ENCODE peak calls at places on chromosomes 16 and 17, in nine cellular contexts. Q is right lobe of liver, D is adrenal gland, P is breast epithelium, T is ovary, F is esophagus muscularis mucosa, O is stomach, S is IMR-90, Y is body of pancreas. L is an unnamed sample.

GRCh38 chr17:916315-916714 is 63.3 kb downstream of the NXN start:
- DNase-seq in Q (no peak), D (no peak), P (no peak), T (no peak), F (no peak), O (no peak), S (no peak), Y (no peak), L (no peak)

GRCh38 chr16:54244061-54244886 is 42.3 kb downstream of the IRX3 start:
- DNase-seq in Q (no peak), D (no peak), P (no peak), T (no peak), F (no peak), O (no peak), S (no peak), Y (no peak), L (no peak)

GRCh38 chr16:30351001-30351441 is 4.1 kb downstream of the CD2BP2 start:
- DNase-seq in Q (no peak), D (no peak), P (no peak), T (no peak), F (no peak), O (no peak), S (no peak), Y (no peak), L (no peak)

GRCh38 chr16:58426095-58426494 is 33.8 kb downstream of the GINS3 start:
- DNase-seq in Q (no peak), D (no peak), P (peak), T (no peak), F (no peak), O (no peak), S (no peak), Y (no peak), L (no peak)

GRCh38 chr16:3718019-3718391 is 681 bp upstream of the TRAP1 start:
- DNase-seq in Q (no peak), D (no peak), P (no peak), T (no peak), F (no peak), O (no peak), S (no peak), Y (no peak), L (no peak)

GRCh38 chr17:1112875-1113274 is 66.9 kb downstream of the ABR start:
- DNase-seq in Q (no peak), D (no peak), P (no peak), T (no peak), F (no peak), O (no peak), S (no peak), Y (no peak), L (no peak)

GRCh38 chr17:39461911-39462641 is 790 bp downstream of the CDK12 start:
- DNase-seq in Q (peak), D (peak), P (no peak), T (no peak), F (no peak), O (peak), S (peak), Y (peak), L (no peak)

GRCh38 chr17:57315061-57315851 is 58.9 kb downstream of the MSI2 start:
- DNase-seq in Q (no peak), D (no peak), P (no peak), T (no peak), F (no peak), O (no peak), S (no peak), Y (no peak), L (no peak)

GRCh38 chr17:76528528-76529223 is 8.8 kb downstream of the CYGB start:
- DNase-seq in Q (no peak), D (peak), P (no peak), T (peak), F (no peak), O (no peak), S (peak), Y (no peak), L (peak)

GRCh38 chr17:67487506-67487905 is 110.4 kb downstream of the PITPNC1 start:
- DNase-seq in Q (no peak), D (no peak), P (no peak), T (no peak), F (no peak), O (no peak), S (peak), Y (no peak), L (no peak)

GRCh38 chr16:68782198-68783174 is 45.4 kb downstream of the CDH1 start:
- DNase-seq in Q (peak), D (no peak), P (no peak), T (no peak), F (no peak), O (no peak), S (no peak), Y (no peak), L (no peak)
- TF ChIP-seq POLR2A in Q (no peak), D (no peak), P (no peak), T (no peak), F (no peak), O (no peak), S (no peak), Y (no peak), L (no peak)

DNA sequence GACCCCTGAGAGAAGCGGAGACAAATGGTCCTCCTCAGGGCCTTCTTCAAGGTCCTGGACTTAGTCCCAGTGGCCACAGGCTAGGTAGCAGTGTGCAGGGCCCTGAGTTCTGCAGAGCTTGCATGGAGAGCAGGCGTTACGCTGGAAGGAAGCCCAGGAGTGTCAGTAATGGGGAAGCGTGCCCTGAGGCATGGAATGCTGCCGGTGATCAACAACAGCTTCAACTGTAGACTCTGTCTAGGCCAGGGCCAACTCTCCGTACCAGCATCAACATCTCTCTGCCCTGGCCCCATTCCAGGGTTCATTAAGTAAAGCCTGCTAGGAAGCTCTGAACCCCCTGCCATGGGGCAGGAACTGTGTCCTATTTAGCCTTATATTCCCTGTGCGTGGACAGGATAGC is 568 bp upstream of the TNK1 start:
- DNase-seq in Q (peak), D (no peak), P (peak), T (peak), F (no peak), O (peak), S (peak), Y (peak), L (no peak)
- H3K4me3 ChIP-seq in Q (peak), D (peak), P (peak), T (peak), F (peak), O (peak), S (no peak), Y (peak), L (peak)

GRCh38 chr17:30906101-30906911 is at the start of gene TEFM:
- DNase-seq in Q (peak), D (peak), P (peak), T (peak), F (peak), O (peak), S (peak), Y (peak), L (peak)
- TF ChIP-seq POLR2A in Q (peak), D (peak), P (no peak), T (peak), F (no peak), O (no peak), S (peak), Y (peak), L (peak)

DNA sequence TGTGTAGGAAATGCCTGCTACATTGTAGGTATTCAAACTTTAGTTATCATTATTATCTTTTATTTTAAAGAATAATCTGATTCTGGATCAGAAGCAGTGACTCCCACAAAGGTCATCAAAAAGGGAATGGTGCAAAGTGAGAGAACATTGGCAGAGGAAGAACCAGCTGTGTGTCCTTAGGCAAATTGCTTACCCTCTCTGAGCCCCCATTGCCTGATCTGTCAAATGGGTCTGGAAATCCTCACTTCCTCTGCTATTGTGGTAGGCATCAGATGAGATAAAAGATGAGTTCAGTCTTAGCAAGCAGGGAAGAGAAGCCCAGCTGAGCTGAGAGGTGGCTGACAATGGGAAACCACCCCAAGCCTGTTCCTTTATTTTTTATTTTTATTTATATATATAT is 24.3 kb upstream of the PLCG2 start:
- DNase-seq in Q (no peak), D (no peak), P (no peak), T (no peak), F (no peak), O (no peak), S (no peak), Y (no peak), L (no peak)
- H3K4me3 ChIP-seq in Q (no peak), D (no peak), P (no peak), T (no peak), F (no peak), O (no peak), S (no peak), Y (no peak), L (no peak)

GRCh38 chr17:28748852-28749515 is 5.2 kb downstream of the TRAF4 start:
- DNase-seq in Q (peak), D (no peak), P (no peak), T (no peak), F (no peak), O (no peak), S (no peak), Y (no peak), L (no peak)
- TF ChIP-seq POLR2A in Q (no peak), D (no peak), P (no peak), T (no peak), F (no peak), O (no peak), S (no peak), Y (no peak), L (no peak)

GRCh38 chr17:21189361-21189760 is 24.6 kb downstream of the TMEM11 start:
- DNase-seq in Q (no peak), D (no peak), P (no peak), T (no peak), F (no peak), O (no peak), S (no peak), Y (no peak), L (no peak)

GRCh38 chr17:21193031-21193430 is 20.9 kb downstream of the TMEM11 start:
- DNase-seq in Q (no peak), D (no peak), P (no peak), T (no peak), F (no peak), O (no peak), S (no peak), Y (no peak), L (no peak)

GRCh38 chr17:21194210-21194609 is 19.8 kb downstream of the TMEM11 start:
- DNase-seq in Q (no peak), D (no peak), P (no peak), T (no peak), F (no peak), O (no peak), S (no peak), Y (no peak), L (no peak)

GRCh38 chr17:21190078-21190477 is 23.9 kb downstream of the TMEM11 start:
- DNase-seq in Q (no peak), D (no peak), P (no peak), T (no peak), F (no peak), O (no peak), S (no peak), Y (no peak), L (no peak)

GRCh38 chr17:21191698-21192097 is 22.3 kb downstream of the TMEM11 start:
- DNase-seq in Q (no peak), D (no peak), P (no peak), T (no peak), F (no peak), O (no peak), S (no peak), Y (no peak), L (no peak)
- H3K4me3 ChIP-seq in Q (no peak), D (no peak), P (no peak), T (no peak), F (no peak), O (no peak), S (no peak), Y (no peak), L (no peak)

DNA sequence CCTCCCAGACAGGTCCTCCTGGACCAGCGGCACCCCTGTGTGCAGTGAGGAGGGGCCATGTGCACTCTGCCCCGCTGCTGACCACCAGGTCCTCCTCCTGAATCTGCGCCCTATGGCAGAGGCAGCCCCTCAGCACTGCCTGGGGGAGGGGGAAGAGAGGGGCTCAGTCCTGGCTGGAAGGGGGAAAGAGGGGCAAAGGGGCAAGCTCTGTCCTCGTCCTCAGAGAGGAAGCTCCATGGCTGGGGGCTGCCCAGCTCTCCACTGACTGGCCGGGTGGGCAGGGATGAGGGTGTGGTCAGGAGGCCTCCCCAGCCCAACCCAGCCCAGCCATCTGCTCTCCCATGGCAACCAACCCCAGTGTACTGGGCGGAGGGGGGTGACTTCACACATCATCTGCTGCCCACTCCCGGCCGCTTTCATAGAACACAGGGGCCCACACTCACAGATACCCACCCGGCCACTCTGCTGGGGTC is 5.5 kb upstream of the BCAR1 start:
- DNase-seq in Q (no peak), D (peak), P (no peak), T (no peak), F (no peak), O (peak), S (peak), Y (no peak), L (peak)
- TF ChIP-seq POLR2A in Q (no peak), D (no peak), P (no peak), T (no peak), F (no peak), O (no peak), S (no peak), Y (no peak), L (no peak)

DNA sequence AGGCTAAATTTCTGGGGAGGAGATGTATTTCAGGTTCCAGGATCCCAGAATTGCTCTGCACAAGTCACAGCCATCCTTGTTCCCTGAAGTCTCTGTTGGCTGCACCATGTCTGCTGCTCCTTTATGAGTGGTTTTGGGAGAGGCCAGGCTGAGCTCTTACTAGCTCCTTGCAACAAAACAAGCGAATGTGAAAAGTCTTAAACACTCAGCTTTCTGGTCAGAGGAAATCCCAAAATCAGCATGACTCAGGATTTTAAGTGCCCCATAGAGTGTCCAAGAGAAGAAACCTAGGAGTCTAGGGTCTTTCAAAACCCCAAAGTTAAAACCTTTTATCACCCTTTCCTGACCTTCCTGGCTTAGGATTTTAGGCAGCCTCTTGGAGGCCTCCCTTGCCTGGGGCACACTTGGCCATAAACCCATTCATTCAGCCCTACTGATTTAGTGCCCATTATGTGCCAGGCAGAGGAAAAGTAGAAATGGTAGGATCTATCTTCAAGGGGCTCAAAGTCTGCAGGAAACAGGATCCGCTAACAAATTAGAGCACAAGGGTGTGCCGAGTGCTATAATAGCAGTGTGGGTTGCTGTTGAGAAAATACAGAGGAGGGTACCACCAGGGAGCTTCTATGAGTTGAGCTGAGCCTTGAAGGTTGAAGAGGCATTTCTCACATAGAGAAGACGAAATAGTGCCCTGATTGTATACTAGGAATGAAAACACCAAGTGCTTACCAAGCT is 36.9 kb downstream of the SOST start:
- DNase-seq in Q (no peak), D (no peak), P (no peak), T (no peak), F (no peak), O (no peak), S (peak), Y (no peak), L (no peak)
- H3K4me3 ChIP-seq in Q (no peak), D (no peak), P (no peak), T (no peak), F (peak), O (no peak), S (no peak), Y (no peak), L (no peak)

L was measured in uterus.